ENCODE peak calls at places on chromosomes 12 and 14, in five cellular contexts. One of them, this sample, is unnamed.

GRCh38 chr12:40692617-40693502 is 621 bp downstream of the CNTN1 start:
- DNase-seq in H7: peak; percentile 58
- DNase-seq in GM23338: peak; percentile 65
- DNase-seq in GM06990: peak; percentile 6
- DNase-seq in adrenal gland: peak; percentile 39
- DNase-seq in this sample: no peak

GRCh38 chr12:109329003-109329402 is 18.7 kb upstream of the MYO1H start:
- DNase-seq in H7: no peak
- DNase-seq in GM06990: no peak
- DNase-seq in adrenal gland: no peak
- DNase-seq in GM23338: no peak
- DNase-seq in this sample: no peak

GRCh38 chr12:29425722-29426121 is 44.8 kb upstream of the ERGIC2 start:
- DNase-seq in GM06990: no peak
- DNase-seq in adrenal gland: no peak
- DNase-seq in H7: no peak
- DNase-seq in GM23338: no peak
- DNase-seq in this sample: no peak

GRCh38 chr12:32305163-32305562 is 94.2 kb upstream of the FGD4 start:
- DNase-seq in GM06990: no peak
- DNase-seq in H7: no peak
- DNase-seq in GM23338: no peak
- DNase-seq in adrenal gland: no peak
- DNase-seq in this sample: no peak

GRCh38 chr14:104870368-104871144 is 5.5 kb downstream of the CEP170B start:
- DNase-seq in GM23338: peak; percentile 68
- DNase-seq in GM06990: peak; percentile 19
- DNase-seq in H7: peak; percentile 92
- DNase-seq in adrenal gland: no peak
- DNase-seq in this sample: no peak

GRCh38 chr12:96434107-96434506 is 33.9 kb upstream of the CDK17 start:
- DNase-seq in H7: no peak
- DNase-seq in GM06990: peak; percentile 24
- DNase-seq in GM23338: no peak
- DNase-seq in adrenal gland: no peak
- DNase-seq in this sample: peak; percentile 70

GRCh38 chr12:121794532-121795028 is 1.1 kb upstream of the RHOF start:
- DNase-seq in adrenal gland: peak; percentile 66
- DNase-seq in GM23338: no peak
- DNase-seq in H7: peak; percentile 79
- DNase-seq in GM06990: no peak
- DNase-seq in this sample: peak; percentile 70

GRCh38 chr14:93163570-93163969 is 21.1 kb downstream of the MOAP1 start:
- DNase-seq in H7: no peak
- DNase-seq in GM06990: peak; percentile 40
- DNase-seq in GM23338: no peak
- DNase-seq in adrenal gland: no peak
- DNase-seq in this sample: no peak

GRCh38 chr12:88185988-88186387 is 43.9 kb downstream of the TMTC3 start:
- DNase-seq in GM06990: no peak
- DNase-seq in adrenal gland: no peak
- DNase-seq in GM23338: no peak
- DNase-seq in H7: no peak
- DNase-seq in this sample: peak; percentile 6

GRCh38 chr12:17079251-17079909 is 473.4 kb upstream of the LMO3 start:
- DNase-seq in H7: no peak
- DNase-seq in GM23338: peak; percentile 19
- DNase-seq in adrenal gland: no peak
- DNase-seq in GM06990: no peak
- DNase-seq in this sample: no peak

GRCh38 chr14:32703246-32703645 is 235.4 kb upstream of the NPAS3 start:
- DNase-seq in GM06990: no peak
- DNase-seq in GM23338: no peak
- DNase-seq in adrenal gland: no peak
- DNase-seq in H7: no peak
- DNase-seq in this sample: no peak

GRCh38 chr12:80622271-80622670 is 85.2 kb upstream of the MYF6 start:
- DNase-seq in adrenal gland: no peak
- DNase-seq in GM06990: no peak
- DNase-seq in H7: no peak
- DNase-seq in GM23338: peak; percentile 24
- DNase-seq in this sample: peak; percentile 51

GRCh38 chr12:104720346-104721064 is 237.6 kb downstream of the SLC41A2 start:
- DNase-seq in GM23338: no peak
- DNase-seq in H7: peak; percentile 57
- DNase-seq in GM06990: peak; percentile 36
- DNase-seq in adrenal gland: no peak
- DNase-seq in this sample: no peak
- H3K4me3 ChIP-seq in GM23338: no peak overlapping the region
- H3K4me3 ChIP-seq in H7: no peak overlapping the region
- H3K4me3 ChIP-seq in GM06990: peak overlapping the region; percentile 32
- H3K4me3 ChIP-seq in adrenal gland: peak overlapping the region; percentile 40
- H3K4me3 ChIP-seq in this sample: no peak overlapping the region

GRCh38 chr14:76371066-76371465 is 4.9 kb upstream of the ESRRB start:
- DNase-seq in GM23338: no peak
- DNase-seq in adrenal gland: no peak
- DNase-seq in H7: no peak
- DNase-seq in GM06990: no peak
- DNase-seq in this sample: no peak
- H3K27me3 ChIP-seq in GM23338: peaks cover 29% of the 10 kb centered on the region
- H3K27me3 ChIP-seq in adrenal gland: peaks cover 6% of the 10 kb centered on the region
- H3K27me3 ChIP-seq in H7: peaks cover 24% of the 10 kb centered on the region
- H3K27me3 ChIP-seq in GM06990: peaks cover 7% of the 10 kb centered on the region
- H3K27me3 ChIP-seq in this sample: peaks cover under 1% of the 10 kb centered on the region

DNA sequence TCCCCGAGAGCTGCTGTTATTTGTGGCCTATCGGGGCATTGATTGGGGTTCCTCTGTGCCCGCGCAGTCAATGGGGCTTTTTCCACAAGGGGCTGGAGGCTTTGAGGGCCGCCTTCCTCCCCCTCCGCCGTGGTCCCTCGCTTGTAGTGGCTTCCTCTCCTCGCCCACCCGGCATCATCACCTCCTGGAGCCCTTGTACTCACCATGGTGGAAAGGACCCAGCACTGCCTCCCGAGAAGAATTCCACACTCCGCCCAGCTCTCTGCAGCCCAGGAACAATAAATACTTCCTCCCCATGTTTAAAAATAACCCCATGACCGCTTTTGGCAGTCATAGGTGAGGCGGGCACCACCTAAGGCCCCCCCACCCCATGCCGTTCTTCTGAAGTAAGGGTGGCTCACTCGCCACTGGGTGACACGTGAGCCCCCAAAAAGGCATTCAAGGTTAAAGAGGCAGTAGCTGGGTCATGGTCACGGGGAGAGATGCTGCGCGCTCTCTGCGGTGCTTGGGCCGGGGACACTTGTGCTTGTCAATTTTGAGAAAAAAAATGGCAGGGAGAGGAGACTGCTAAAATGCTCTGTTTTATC is at the start of gene MYL2:
- DNase-seq in adrenal gland: no peak
- DNase-seq in H7: no peak
- DNase-seq in GM23338: no peak
- DNase-seq in GM06990: no peak
- DNase-seq in this sample: no peak
- H3K4me3 ChIP-seq in adrenal gland: no peak within 1 kb of the TSS
- H3K4me3 ChIP-seq in H7: no peak within 1 kb of the TSS
- H3K4me3 ChIP-seq in GM23338: no peak within 1 kb of the TSS
- H3K4me3 ChIP-seq in GM06990: no peak within 1 kb of the TSS
- H3K4me3 ChIP-seq in this sample: no peak within 1 kb of the TSS

DNA sequence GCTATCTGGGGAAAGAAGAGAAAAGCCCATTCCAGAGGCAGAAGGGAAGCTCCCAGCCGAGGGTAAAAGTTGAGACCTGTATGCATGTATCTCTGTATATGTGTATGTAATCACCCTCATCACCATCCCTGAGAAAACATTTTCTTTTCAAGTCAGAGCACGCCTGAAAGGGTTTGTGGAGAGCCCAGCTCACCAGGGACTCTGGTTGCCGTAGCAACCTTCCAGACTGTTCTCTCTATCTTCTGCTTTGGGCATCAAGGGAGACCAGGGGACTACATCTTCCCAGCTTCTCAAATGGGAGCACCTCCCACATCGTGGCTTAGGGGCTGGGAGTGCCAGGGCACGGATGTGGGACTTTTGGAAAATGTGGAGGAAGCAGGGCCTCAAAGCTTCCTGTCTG is 93.5 kb downstream of the GALNT8 start:
- DNase-seq in H7: no peak
- DNase-seq in adrenal gland: no peak
- DNase-seq in GM06990: no peak
- DNase-seq in GM23338: no peak
- DNase-seq in this sample: no peak
- H3K27me3 ChIP-seq in H7: peaks cover 21% of the 10 kb centered on the region
- H3K27me3 ChIP-seq in adrenal gland: peaks cover 40% of the 10 kb centered on the region
- H3K27me3 ChIP-seq in GM06990: no peaks in the 10 kb centered on the region
- H3K27me3 ChIP-seq in GM23338: peaks cover 42% of the 10 kb centered on the region
- H3K27me3 ChIP-seq in this sample: peaks cover 26% of the 10 kb centered on the region

GRCh38 chr12:24561411-24561871 is 387.5 kb downstream of the BCAT1 start:
- DNase-seq in GM23338: peak; percentile 76
- DNase-seq in H7: no peak
- DNase-seq in GM06990: no peak
- DNase-seq in adrenal gland: no peak
- DNase-seq in this sample: peak; percentile 19
- H3K4me3 ChIP-seq in GM23338: peak overlapping the region; percentile 89
- H3K4me3 ChIP-seq in H7: peak overlapping the region; percentile 96
- H3K4me3 ChIP-seq in GM06990: peak overlapping the region; percentile 65
- H3K4me3 ChIP-seq in adrenal gland: peak overlapping the region; percentile 89
- H3K4me3 ChIP-seq in this sample: peak overlapping the region; percentile 66

DNA sequence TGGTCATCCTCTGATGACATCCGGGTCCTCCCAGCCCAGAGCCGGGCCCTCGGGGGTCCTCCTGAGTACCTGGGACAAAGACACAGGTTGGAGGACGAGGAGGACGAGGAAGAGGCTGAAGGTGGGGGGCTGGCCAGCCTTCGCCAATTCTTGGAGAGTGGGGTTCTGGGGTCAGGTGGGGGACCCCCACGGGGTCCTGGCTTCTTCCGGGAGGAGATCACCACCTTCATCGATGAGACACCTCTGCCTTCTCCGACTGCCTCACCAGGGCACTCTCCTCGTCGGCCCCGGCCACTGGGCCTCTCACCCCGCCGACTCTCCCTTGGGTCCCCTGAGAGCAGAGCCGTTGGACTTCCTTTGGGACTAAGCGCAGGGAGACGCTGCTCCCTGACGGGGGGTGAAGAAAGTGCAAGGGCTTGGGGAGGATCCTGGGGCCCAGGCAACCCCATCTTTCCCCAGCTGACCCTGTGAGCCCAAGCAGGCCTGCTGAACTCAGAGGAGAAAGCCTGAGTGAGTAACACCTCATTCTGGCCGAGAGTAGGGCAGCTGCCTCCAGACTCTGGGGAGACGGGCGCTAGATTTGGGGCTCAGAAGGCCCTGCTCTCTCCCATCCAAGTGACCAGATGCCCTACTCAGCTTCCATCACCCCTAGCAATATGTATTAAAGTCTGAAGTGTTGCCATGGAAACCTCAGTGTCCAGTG is 1.3 kb upstream of the P3H3 start:
- DNase-seq in H7: peak; percentile 63
- DNase-seq in GM06990: no peak
- DNase-seq in GM23338: no peak
- DNase-seq in adrenal gland: no peak
- DNase-seq in this sample: no peak
- H3K27me3 ChIP-seq in H7: peaks cover 52% of the 10 kb centered on the region
- H3K27me3 ChIP-seq in GM06990: peaks cover 6% of the 10 kb centered on the region
- H3K27me3 ChIP-seq in GM23338: peaks cover 45% of the 10 kb centered on the region
- H3K27me3 ChIP-seq in adrenal gland: peaks cover 4% of the 10 kb centered on the region
- H3K27me3 ChIP-seq in this sample: peaks cover 25% of the 10 kb centered on the region

GRCh38 chr14:61418749-61419148 is 97.4 kb downstream of the PRKCH start:
- DNase-seq in H7: no peak
- DNase-seq in GM06990: no peak
- DNase-seq in GM23338: no peak
- DNase-seq in adrenal gland: no peak
- DNase-seq in this sample: no peak
- H3K4me3 ChIP-seq in H7: no peak overlapping the region
- H3K4me3 ChIP-seq in GM06990: no peak overlapping the region
- H3K4me3 ChIP-seq in GM23338: no peak overlapping the region
- H3K4me3 ChIP-seq in adrenal gland: no peak overlapping the region
- H3K4me3 ChIP-seq in this sample: no peak overlapping the region

GRCh38 chr12:54606556-54606955 is 18.1 kb upstream of the PPP1R1A start:
- DNase-seq in GM06990: no peak
- DNase-seq in H7: no peak
- DNase-seq in adrenal gland: no peak
- DNase-seq in GM23338: no peak
- DNase-seq in this sample: no peak
- H3K27me3 ChIP-seq in GM06990: peaks cover 4% of the 10 kb centered on the region
- H3K27me3 ChIP-seq in H7: peaks cover 16% of the 10 kb centered on the region
- H3K27me3 ChIP-seq in adrenal gland: no peaks in the 10 kb centered on the region
- H3K27me3 ChIP-seq in GM23338: peaks cover 18% of the 10 kb centered on the region
- H3K27me3 ChIP-seq in this sample: no peaks in the 10 kb centered on the region

GRCh38 chr14:20302042-20302761 is 3.5 kb downstream of the TTC5 start:
- DNase-seq in GM06990: no peak
- DNase-seq in adrenal gland: no peak
- DNase-seq in H7: no peak
- DNase-seq in GM23338: no peak
- DNase-seq in this sample: peak; percentile 2
- H3K4me3 ChIP-seq in GM06990: no peak overlapping the region
- H3K4me3 ChIP-seq in adrenal gland: no peak overlapping the region
- H3K4me3 ChIP-seq in H7: no peak overlapping the region
- H3K4me3 ChIP-seq in GM23338: no peak overlapping the region
- H3K4me3 ChIP-seq in this sample: no peak overlapping the region

DNA sequence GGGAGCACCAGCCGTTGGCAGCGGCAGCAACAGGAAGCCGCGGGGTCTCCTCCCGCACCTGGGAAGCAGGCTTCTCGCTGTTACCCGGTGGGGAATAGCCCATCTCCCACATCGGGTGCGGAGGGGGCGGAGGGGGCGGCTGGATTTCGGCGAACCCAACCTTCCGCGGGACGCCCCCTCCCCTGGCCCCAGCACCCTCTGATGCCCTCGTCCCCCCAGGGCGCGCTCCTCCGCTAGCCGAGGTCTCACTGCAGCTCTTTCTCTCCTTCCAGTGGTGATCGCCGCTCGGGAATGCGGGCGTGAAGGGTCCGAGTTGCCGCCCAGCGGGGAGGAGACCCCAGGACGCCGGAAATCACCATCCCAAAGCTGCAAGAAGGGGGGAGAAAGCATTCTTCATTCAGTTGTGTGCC is 301 bp downstream of the SAMD4A start:
- DNase-seq in H7: peak; percentile 82
- DNase-seq in adrenal gland: no peak
- DNase-seq in GM06990: no peak
- DNase-seq in GM23338: peak; percentile 76
- DNase-seq in this sample: peak; percentile 35
- H3K27me3 ChIP-seq in H7: peaks cover 3% of the 10 kb centered on the region
- H3K27me3 ChIP-seq in adrenal gland: no peaks in the 10 kb centered on the region
- H3K27me3 ChIP-seq in GM06990: no peaks in the 10 kb centered on the region
- H3K27me3 ChIP-seq in GM23338: peaks cover 43% of the 10 kb centered on the region
- H3K27me3 ChIP-seq in this sample: no peaks in the 10 kb centered on the region